ENCODE peak calls at places on chromosomes 12 and 14, in seven cellular contexts. Z is pancreas, G is transverse colon, H is kidney, I is ovary, O is thoracic aorta, W is IMR-90. D is an unnamed sample. For H3K36me3, the result is how much of the 10 kb centered on the place peaks cover.

GRCh38 chr12:119592232-119592631 is 1.3 kb upstream of the TMEM233 start:
- DNase-seq in G (no peak), I (no peak), W (no peak), O (no peak), H (no peak), Z (no peak), D (no peak)

GRCh38 chr12:6758511-6758910 is 5.6 kb upstream of the MLF2 start:
- DNase-seq in O (no peak), G (no peak), Z (no peak), I (no peak), W (no peak), H (no peak), D (no peak)

GRCh38 chr14:80208426-80208950 is 2.8 kb downstream of the DIO2 start:
- DNase-seq in Z (no peak), I (no peak), W (no peak), H (no peak), O (no peak), G (no peak), D (no peak)

GRCh38 chr12:89353188-89353822 is 1.0 kb upstream of the DUSP6 start:
- DNase-seq in I (peak), W (peak), G (peak), Z (peak), O (no peak), H (peak), D (peak)

GRCh38 chr12:4610481-4610880 is 38.4 kb downstream of the AKAP3 start:
- DNase-seq in Z (no peak), I (no peak), H (no peak), O (no peak), W (no peak), G (no peak), D (no peak)

GRCh38 chr12:122072031-122072970 is 6.3 kb upstream of the MLXIP start:
- DNase-seq in Z (no peak), O (peak), W (peak), I (peak), G (no peak), H (no peak), D (no peak)

GRCh38 chr12:113462117-113462774 is 9.4 kb downstream of the LHX5 start:
- DNase-seq in I (peak), G (peak), W (peak), O (peak), Z (peak), H (peak), D (no peak)

GRCh38 chr14:103925316-103925715 is 2.9 kb upstream of the TDRD9 start:
- DNase-seq in G (no peak), W (no peak), I (no peak), Z (no peak), H (no peak), O (no peak), D (no peak)

GRCh38 chr12:43733687-43734086 is 24.9 kb downstream of the PUS7L start:
- DNase-seq in Z (no peak), G (no peak), W (no peak), O (no peak), H (no peak), I (no peak), D (no peak)

GRCh38 chr12:65594373-65594772 is 229.9 kb upstream of the HMGA2 start:
- DNase-seq in O (no peak), I (no peak), G (no peak), Z (no peak), H (no peak), W (no peak), D (no peak)

GRCh38 chr14:94863366-94863765 is 93.5 kb upstream of the GSC start:
- DNase-seq in W (no peak), G (no peak), H (no peak), O (no peak), I (no peak), Z (no peak), D (no peak)

GRCh38 chr12:59044791-59045190 is 124.5 kb upstream of the LRIG3 start:
- DNase-seq in Z (no peak), G (no peak), W (no peak), I (no peak), O (no peak), H (no peak), D (no peak)

GRCh38 chr12:267581-268482 is 5.2 kb upstream of the SLC6A13 start:
- DNase-seq in H (no peak), G (no peak), Z (no peak), I (no peak), W (peak), O (no peak), D (no peak)

GRCh38 chr12:131035268-131035681 is 81.6 kb downstream of the ADGRD1 start:
- DNase-seq in Z (peak), W (no peak), H (peak), I (no peak), G (no peak), O (no peak), D (peak)

DNA sequence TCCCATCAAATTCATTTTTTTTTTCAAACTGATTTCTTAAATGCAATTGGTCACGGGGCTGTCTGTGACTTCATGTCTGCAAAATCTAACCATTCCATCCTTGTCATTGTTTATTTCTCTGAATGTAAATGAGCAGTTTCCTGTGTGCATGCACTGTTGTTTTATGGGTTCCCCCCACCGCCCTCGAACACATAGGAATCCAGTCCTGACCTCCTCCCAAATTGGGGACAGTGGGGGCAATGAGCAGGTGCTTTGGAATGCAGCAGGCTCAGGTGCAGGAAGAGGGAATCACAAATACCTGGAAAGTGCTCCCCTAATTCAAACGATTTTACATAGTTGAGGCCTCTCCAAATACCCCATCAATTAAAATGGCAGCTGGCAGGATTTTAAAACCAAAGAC is 62.6 kb upstream of the ESRRB start:
- DNase-seq in H (no peak), G (no peak), Z (no peak), W (no peak), O (no peak), I (no peak), D (no peak)
- H3K4me3 ChIP-seq in H (peak), G (no peak), Z (no peak), W (no peak), O (no peak), I (no peak), D (no peak)

GRCh38 chr14:90983560-90983959 is 76.9 kb downstream of the RPS6KA5 start:
- DNase-seq in H (no peak), I (no peak), Z (no peak), W (no peak), O (no peak), G (no peak), D (no peak)

GRCh38 chr14:90987140-90987539 is 73.3 kb downstream of the RPS6KA5 start:
- DNase-seq in O (no peak), I (no peak), H (no peak), W (no peak), Z (no peak), G (no peak), D (no peak)

GRCh38 chr14:90981658-90982057 is 78.8 kb downstream of the RPS6KA5 start:
- DNase-seq in I (no peak), W (no peak), G (no peak), O (no peak), H (no peak), Z (no peak), D (no peak)

GRCh38 chr14:90985601-90986242 is 74.7 kb downstream of the RPS6KA5 start:
- DNase-seq in H (no peak), W (no peak), I (no peak), Z (no peak), G (no peak), O (no peak), D (no peak)

DNA sequence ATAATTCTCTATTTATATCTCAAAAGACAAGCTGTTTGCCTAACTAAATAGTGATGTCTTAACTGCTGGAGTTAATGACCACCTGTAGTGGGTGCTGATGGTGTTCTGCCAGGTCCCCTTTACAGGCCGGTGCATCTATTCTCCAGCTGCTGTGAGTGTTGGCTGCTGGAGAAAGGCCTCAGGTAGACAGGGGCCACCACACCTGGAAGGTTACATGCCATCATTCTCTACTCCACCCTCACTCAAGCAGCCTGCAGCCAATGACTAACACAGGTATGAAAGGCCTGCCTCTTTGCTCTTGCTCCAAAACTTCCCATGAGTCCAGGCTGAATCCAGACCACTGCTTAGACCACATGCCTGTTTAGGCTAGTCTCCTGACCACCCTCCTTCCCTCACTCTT is 73.9 kb downstream of the RPS6KA5 start:
- DNase-seq in H (no peak), I (no peak), Z (no peak), G (no peak), W (no peak), O (no peak), D (no peak)
- TF ChIP-seq CTCF in H (no peak), I (no peak), Z (no peak), G (no peak), W (no peak), O (no peak), D (no peak)

GRCh38 chr14:52783211-52783610 is 8.2 kb downstream of the GNPNAT1 start:
- DNase-seq in I (no peak), Z (no peak), G (no peak), H (no peak), O (no peak), W (no peak), D (no peak)
- H3K36me3 ChIP-seq in I (under half), Z (under half), G (under half), H (under half), O (under half), W (under half), D (under half)

DNA sequence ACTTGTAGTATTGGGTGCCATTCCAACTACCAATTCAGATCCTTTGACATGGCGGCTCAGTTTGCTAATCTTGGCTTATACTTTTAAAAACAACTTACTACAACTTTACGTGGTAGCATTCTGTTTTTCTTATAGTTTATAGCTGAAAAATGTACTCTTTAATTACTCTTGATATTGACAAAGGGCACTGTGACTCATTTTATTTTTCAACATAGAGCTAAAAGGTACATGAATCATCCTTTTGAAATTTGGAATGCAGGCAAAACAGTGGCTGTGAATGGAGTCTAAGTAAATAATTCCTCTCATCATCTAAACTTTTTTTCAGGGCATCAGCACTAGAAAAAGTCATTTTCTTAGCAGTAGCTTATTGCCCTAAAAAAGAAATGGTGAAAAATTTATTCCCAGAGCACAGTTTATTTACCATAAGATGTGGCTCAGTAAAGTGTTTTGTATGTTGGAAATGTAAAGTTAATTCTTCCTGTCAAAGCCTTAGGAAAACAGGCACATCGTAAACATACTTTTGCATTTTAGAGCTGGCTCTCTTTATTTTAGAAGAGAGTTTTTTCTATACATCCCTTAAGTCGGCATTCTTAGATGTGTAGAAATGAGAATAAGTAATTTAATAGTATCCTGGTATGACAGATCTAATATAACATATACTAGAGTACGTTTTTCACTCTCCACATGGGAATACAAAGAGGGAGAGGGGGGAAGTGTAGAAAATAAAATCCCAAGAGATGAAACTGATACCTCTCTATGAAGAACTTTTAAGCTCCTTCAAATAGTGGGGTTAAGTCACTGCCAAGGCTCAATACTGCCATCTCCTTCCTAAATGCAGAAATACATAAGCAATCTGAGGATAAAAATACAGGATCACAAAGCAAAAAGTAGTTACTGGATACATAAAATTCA is 55.2 kb downstream of the SLC25A21 start:
- DNase-seq in Z (no peak), O (no peak), W (peak), G (no peak), H (no peak), I (no peak), D (no peak)
- H3K4me3 ChIP-seq in Z (no peak), O (no peak), W (no peak), G (no peak), H (no peak), I (no peak), D (no peak)

GRCh38 chr12:124392271-124392990 is 97.5 kb downstream of the RFLNA start:
- DNase-seq in W (peak), I (peak), O (no peak), G (peak), Z (no peak), H (peak), D (peak)
- TF ChIP-seq CTCF in W (peak), I (no peak), O (no peak), G (no peak), Z (no peak), H (no peak), D (peak)

GRCh38 chr12:108788076-108788782 is 56.9 kb upstream of the CORO1C start:
- DNase-seq in I (peak), G (peak), W (no peak), H (no peak), O (no peak), Z (no peak), D (no peak)
- H3K36me3 ChIP-seq in I (under half), G (under half), W (half or more), H (under half), O (under half), Z (under half), D (under half)

GRCh38 chr12:62917066-62917465 is 17.9 kb downstream of the PPM1H start:
- DNase-seq in O (no peak), Z (no peak), G (no peak), W (no peak), H (no peak), I (no peak), D (no peak)
- H3K4me3 ChIP-seq in O (no peak), Z (no peak), G (no peak), W (no peak), H (no peak), I (no peak), D (no peak)

DNA sequence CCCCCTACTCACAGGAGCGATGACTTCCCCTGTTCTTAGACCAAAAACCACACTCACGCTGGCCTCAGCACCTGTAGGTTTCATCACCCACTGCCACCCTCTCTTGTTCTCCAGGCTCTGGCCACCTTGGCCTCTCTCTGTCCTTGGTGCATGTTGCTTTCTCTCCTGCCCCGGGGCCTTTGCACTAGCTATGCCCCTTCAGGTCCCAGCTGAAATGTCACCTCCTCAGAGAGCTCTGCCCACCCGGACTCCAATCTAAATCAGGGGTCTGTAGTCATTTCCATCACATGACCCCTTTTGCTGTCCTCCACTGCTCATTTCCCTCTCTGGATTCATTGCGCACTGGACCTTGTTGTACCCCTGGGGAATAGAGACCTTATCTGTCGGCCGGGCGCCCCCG is 8.2 kb upstream of the TRPV4 start:
- DNase-seq in H (no peak), O (no peak), G (no peak), Z (no peak), I (no peak), W (no peak), D (no peak)
- TF ChIP-seq CTCF in H (no peak), O (no peak), G (no peak), Z (no peak), I (no peak), W (no peak), D (no peak)

GRCh38 chr12:50441763-50442162 is 41.1 kb downstream of the LARP4 start:
- DNase-seq in O (no peak), I (no peak), Z (no peak), W (no peak), G (no peak), H (no peak), D (no peak)
- H3K36me3 ChIP-seq in O (under half), I (under half), Z (half or more), W (under half), G (under half), H (under half), D (under half)

DNA sequence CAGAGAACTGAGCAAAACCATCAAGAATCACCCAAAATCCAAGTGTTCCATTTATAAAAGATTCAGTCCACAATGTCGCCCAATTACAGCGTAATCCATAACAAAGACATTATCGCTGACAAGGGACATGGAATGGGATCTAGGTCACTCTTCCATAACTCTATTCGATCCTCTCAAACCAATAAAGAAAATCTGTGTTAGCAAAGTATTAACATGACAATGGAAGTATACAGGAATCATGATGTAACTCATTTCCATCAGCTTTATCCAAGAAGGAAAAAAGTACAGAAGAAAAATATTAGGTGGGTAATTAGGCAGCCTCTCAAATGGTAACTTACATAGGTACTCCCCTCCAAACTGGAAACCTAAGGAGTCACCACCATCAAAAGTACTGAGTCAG is 4.9 kb downstream of the ZFYVE1 start:
- DNase-seq in Z (no peak), W (no peak), I (no peak), G (no peak), H (no peak), O (no peak), D (no peak)
- H3K4me3 ChIP-seq in Z (no peak), W (no peak), I (no peak), G (peak), H (peak), O (peak), D (no peak)